ENCODE peak calls at places on chromosome 12, in four cellular contexts. One of them, this sample, is unnamed.

GRCh38 chr12:81627336-81628189 is 131.6 kb downstream of the PPFIA2 start:
- DNase-seq in choroid plexus epithelial cell: peak; percentile 79
- DNase-seq in lung microvascular endothelial cell: peak; percentile 46
- DNase-seq in germinal center: no peak
- DNase-seq in this sample: peak; percentile 47

GRCh38 chr12:110577717-110578521 is 5.2 kb downstream of the PPTC7 start:
- DNase-seq in lung microvascular endothelial cell: peak; percentile 65
- DNase-seq in germinal center: peak; percentile 22
- DNase-seq in choroid plexus epithelial cell: peak; percentile 82
- DNase-seq in this sample: peak; percentile 48

GRCh38 chr12:7061138-7061537 is 620 bp downstream of the C1S start:
- DNase-seq in germinal center: no peak
- DNase-seq in lung microvascular endothelial cell: no peak
- DNase-seq in choroid plexus epithelial cell: no peak
- DNase-seq in this sample: no peak

GRCh38 chr12:74171478-74171909 is 366.1 kb upstream of the ATXN7L3B start:
- DNase-seq in choroid plexus epithelial cell: no peak
- DNase-seq in lung microvascular endothelial cell: no peak
- DNase-seq in germinal center: no peak
- DNase-seq in this sample: no peak

GRCh38 chr12:106445981-106446380 is 88.4 kb downstream of the POLR3B start:
- DNase-seq in germinal center: no peak
- DNase-seq in choroid plexus epithelial cell: no peak
- DNase-seq in lung microvascular endothelial cell: no peak
- DNase-seq in this sample: no peak

GRCh38 chr12:110600254-110600653 is 13.7 kb upstream of the TCTN1 start:
- DNase-seq in germinal center: peak; percentile 48
- DNase-seq in choroid plexus epithelial cell: peak; percentile 80
- DNase-seq in lung microvascular endothelial cell: peak; percentile 69
- DNase-seq in this sample: peak; percentile 59

GRCh38 chr12:72011374-72011773 is 72.7 kb downstream of the TPH2 start:
- DNase-seq in choroid plexus epithelial cell: peak; percentile 32
- DNase-seq in lung microvascular endothelial cell: peak; percentile 53
- DNase-seq in germinal center: no peak
- DNase-seq in this sample: no peak

GRCh38 chr12:57754411-57755193 is at the start of gene MARCHF9:
- DNase-seq in choroid plexus epithelial cell: no peak
- DNase-seq in germinal center: peak; percentile 84
- DNase-seq in lung microvascular endothelial cell: no peak
- DNase-seq in this sample: no peak

GRCh38 chr12:123388948-123389559 is 5.1 kb downstream of the KMT5A start:
- DNase-seq in lung microvascular endothelial cell: no peak
- DNase-seq in choroid plexus epithelial cell: no peak
- DNase-seq in germinal center: no peak
- DNase-seq in this sample: no peak

GRCh38 chr12:47978598-47978873 is 15.1 kb downstream of the TMEM106C start:
- DNase-seq in germinal center: no peak
- DNase-seq in lung microvascular endothelial cell: no peak
- DNase-seq in choroid plexus epithelial cell: no peak
- DNase-seq in this sample: no peak

GRCh38 chr12:57190037-57190436 is 26.6 kb upstream of the NXPH4 start:
- DNase-seq in choroid plexus epithelial cell: peak; percentile 50
- DNase-seq in lung microvascular endothelial cell: peak; percentile 43
- DNase-seq in germinal center: no peak
- DNase-seq in this sample: peak; percentile 29

GRCh38 chr12:64950899-64951298 is 126.5 kb downstream of the TBC1D30 start:
- DNase-seq in lung microvascular endothelial cell: no peak
- DNase-seq in germinal center: no peak
- DNase-seq in choroid plexus epithelial cell: peak; percentile 7
- DNase-seq in this sample: no peak

GRCh38 chr12:109724321-109724892 is 10.8 kb downstream of the FAM222A start:
- DNase-seq in choroid plexus epithelial cell: no peak
- DNase-seq in germinal center: no peak
- DNase-seq in lung microvascular endothelial cell: no peak
- DNase-seq in this sample: no peak

GRCh38 chr12:20483776-20484175 is 115.4 kb downstream of the PDE3A start:
- DNase-seq in choroid plexus epithelial cell: peak; percentile 70
- DNase-seq in germinal center: no peak
- DNase-seq in lung microvascular endothelial cell: no peak
- DNase-seq in this sample: peak; percentile 40